ENCODE peak calls at places on chromosomes 12 and 14, in five cellular contexts. One of them, this sample, is unnamed.

GRCh38 chr12:51855586-51856428 is 7.3 kb upstream of the FIGNL2 start:
- DNase-seq in heart right ventricle: peak; percentile 49
- DNase-seq in psoas muscle: no peak
- DNase-seq in naive thymus-derived CD4-positive, alpha-beta T cell: no peak
- DNase-seq in tibial artery: no peak
- DNase-seq in this sample: no peak

GRCh38 chr12:94743174-94743573 is 92.8 kb upstream of the TMCC3 start:
- DNase-seq in naive thymus-derived CD4-positive, alpha-beta T cell: no peak
- DNase-seq in psoas muscle: no peak
- DNase-seq in heart right ventricle: no peak
- DNase-seq in tibial artery: no peak
- DNase-seq in this sample: no peak

GRCh38 chr14:100737526-100737925 is 10.8 kb downstream of the DLK1 start:
- DNase-seq in tibial artery: no peak
- DNase-seq in psoas muscle: no peak
- DNase-seq in heart right ventricle: no peak
- DNase-seq in naive thymus-derived CD4-positive, alpha-beta T cell: no peak
- DNase-seq in this sample: no peak

GRCh38 chr12:54526800-54527630 is 22.4 kb upstream of the PDE1B start:
- DNase-seq in heart right ventricle: peak; percentile 28
- DNase-seq in naive thymus-derived CD4-positive, alpha-beta T cell: peak; percentile 33
- DNase-seq in psoas muscle: no peak
- DNase-seq in tibial artery: no peak
- DNase-seq in this sample: peak; percentile 5

GRCh38 chr14:64098120-64098519 is 196.1 kb downstream of the ESR2 start:
- DNase-seq in heart right ventricle: no peak
- DNase-seq in naive thymus-derived CD4-positive, alpha-beta T cell: no peak
- DNase-seq in tibial artery: no peak
- DNase-seq in psoas muscle: no peak
- DNase-seq in this sample: no peak

GRCh38 chr14:22531451-22532344 is 57.3 kb downstream of the DAD1 start:
- DNase-seq in naive thymus-derived CD4-positive, alpha-beta T cell: no peak
- DNase-seq in tibial artery: no peak
- DNase-seq in heart right ventricle: no peak
- DNase-seq in psoas muscle: no peak
- DNase-seq in this sample: no peak

GRCh38 chr14:100586520-100587247 is 533 bp downstream of the BEGAIN start:
- DNase-seq in heart right ventricle: no peak
- DNase-seq in naive thymus-derived CD4-positive, alpha-beta T cell: no peak
- DNase-seq in tibial artery: no peak
- DNase-seq in psoas muscle: peak; percentile 34
- DNase-seq in this sample: no peak

GRCh38 chr14:61218765-61219164 is 62.4 kb downstream of the TMEM30B start:
- DNase-seq in tibial artery: peak; percentile 39
- DNase-seq in heart right ventricle: peak; percentile 37
- DNase-seq in psoas muscle: peak; percentile 76
- DNase-seq in naive thymus-derived CD4-positive, alpha-beta T cell: no peak
- DNase-seq in this sample: no peak

GRCh38 chr12:73361867-73362230 is 1089.7 kb downstream of the TRHDE start:
- DNase-seq in naive thymus-derived CD4-positive, alpha-beta T cell: no peak
- DNase-seq in psoas muscle: no peak
- DNase-seq in tibial artery: no peak
- DNase-seq in heart right ventricle: no peak
- DNase-seq in this sample: no peak

GRCh38 chr12:118052324-118053070 is 8.5 kb downstream of the WSB2 start:
- DNase-seq in naive thymus-derived CD4-positive, alpha-beta T cell: no peak
- DNase-seq in heart right ventricle: peak; percentile 83
- DNase-seq in psoas muscle: peak; percentile 87
- DNase-seq in tibial artery: peak; percentile 78
- DNase-seq in this sample: peak; percentile 95

GRCh38 chr12:93429448-93429847 is 12.3 kb downstream of the UBE2N start:
- DNase-seq in heart right ventricle: no peak
- DNase-seq in psoas muscle: no peak
- DNase-seq in tibial artery: no peak
- DNase-seq in naive thymus-derived CD4-positive, alpha-beta T cell: no peak
- DNase-seq in this sample: no peak

GRCh38 chr12:93427779-93428564 is 13.8 kb downstream of the UBE2N start:
- DNase-seq in tibial artery: no peak
- DNase-seq in heart right ventricle: no peak
- DNase-seq in naive thymus-derived CD4-positive, alpha-beta T cell: no peak
- DNase-seq in psoas muscle: no peak
- DNase-seq in this sample: no peak

GRCh38 chr12:93430280-93430679 is 11.5 kb downstream of the UBE2N start:
- DNase-seq in naive thymus-derived CD4-positive, alpha-beta T cell: no peak
- DNase-seq in psoas muscle: no peak
- DNase-seq in heart right ventricle: no peak
- DNase-seq in tibial artery: no peak
- DNase-seq in this sample: no peak

GRCh38 chr12:93426406-93426805 is 15.3 kb downstream of the UBE2N start:
- DNase-seq in tibial artery: no peak
- DNase-seq in naive thymus-derived CD4-positive, alpha-beta T cell: no peak
- DNase-seq in heart right ventricle: no peak
- DNase-seq in psoas muscle: no peak
- DNase-seq in this sample: no peak

GRCh38 chr12:93429852-93430251 is 11.9 kb downstream of the UBE2N start:
- DNase-seq in heart right ventricle: no peak
- DNase-seq in naive thymus-derived CD4-positive, alpha-beta T cell: no peak
- DNase-seq in psoas muscle: no peak
- DNase-seq in tibial artery: no peak
- DNase-seq in this sample: no peak
- H3K4me1 ChIP-seq in heart right ventricle: peaks cover 89% of the 10 kb centered on the region
- H3K4me1 ChIP-seq in naive thymus-derived CD4-positive, alpha-beta T cell: peaks cover 55% of the 10 kb centered on the region
- H3K4me1 ChIP-seq in psoas muscle: peaks cover 83% of the 10 kb centered on the region
- H3K4me1 ChIP-seq in tibial artery: no peaks in the 10 kb centered on the region
- H3K4me1 ChIP-seq in this sample: no peaks in the 10 kb centered on the region

GRCh38 chr14:104444159-104445030 is 135.2 kb upstream of the C14orf180 start:
- DNase-seq in psoas muscle: no peak
- DNase-seq in tibial artery: peak; percentile 9
- DNase-seq in heart right ventricle: no peak
- DNase-seq in naive thymus-derived CD4-positive, alpha-beta T cell: no peak
- DNase-seq in this sample: no peak

GRCh38 chr14:104442611-104443390 is 136.8 kb upstream of the C14orf180 start:
- DNase-seq in naive thymus-derived CD4-positive, alpha-beta T cell: no peak
- DNase-seq in psoas muscle: peak; percentile 40
- DNase-seq in tibial artery: peak; percentile 15
- DNase-seq in heart right ventricle: no peak
- DNase-seq in this sample: no peak

GRCh38 chr14:104442107-104442551 is 137.4 kb upstream of the C14orf180 start:
- DNase-seq in heart right ventricle: no peak
- DNase-seq in psoas muscle: no peak
- DNase-seq in tibial artery: peak; percentile 15
- DNase-seq in naive thymus-derived CD4-positive, alpha-beta T cell: no peak
- DNase-seq in this sample: no peak

GRCh38 chr14:104445086-104445485 is 134.5 kb upstream of the C14orf180 start:
- DNase-seq in naive thymus-derived CD4-positive, alpha-beta T cell: no peak
- DNase-seq in tibial artery: no peak
- DNase-seq in psoas muscle: no peak
- DNase-seq in heart right ventricle: no peak
- DNase-seq in this sample: no peak

DNA sequence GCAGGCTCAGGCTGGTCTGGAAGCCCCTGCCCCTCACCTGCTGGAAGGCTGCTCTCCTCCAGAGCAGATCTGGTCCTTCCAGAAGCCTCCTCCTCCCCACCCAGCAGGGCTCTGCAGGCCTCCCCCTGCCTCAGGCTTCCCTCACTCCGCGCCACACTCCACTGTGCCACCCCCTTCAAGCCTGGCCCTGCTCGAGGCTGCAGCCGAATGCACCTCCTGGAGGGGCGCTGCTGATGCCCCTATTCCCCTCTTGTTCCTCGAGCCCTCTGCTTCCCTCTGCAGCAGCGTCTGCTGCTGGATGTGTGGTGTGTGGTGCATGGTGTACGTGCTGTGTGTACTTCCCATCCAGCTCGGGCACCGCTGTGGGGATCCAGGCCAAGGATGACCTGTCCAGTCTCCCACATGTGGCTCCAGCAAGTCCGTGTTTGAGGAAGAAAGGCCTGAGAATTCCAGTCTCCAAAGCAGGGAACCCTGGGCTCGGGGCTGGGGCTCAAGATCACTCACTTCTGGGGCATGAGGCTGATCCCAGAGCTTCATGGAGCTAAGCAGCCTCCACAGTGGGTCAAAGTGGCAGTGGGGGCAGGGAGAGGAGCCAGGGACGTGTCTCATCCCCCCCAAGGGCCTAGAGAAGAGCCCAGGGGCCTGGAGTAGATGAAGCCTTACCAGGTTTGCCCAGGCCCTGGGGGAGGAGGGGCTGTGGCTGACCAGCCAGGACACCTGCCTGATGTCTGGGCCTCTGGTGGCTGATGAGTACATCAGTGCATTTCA is 136.0 kb upstream of the C14orf180 start:
- DNase-seq in heart right ventricle: no peak
- DNase-seq in psoas muscle: peak; percentile 39
- DNase-seq in tibial artery: peak; percentile 11
- DNase-seq in naive thymus-derived CD4-positive, alpha-beta T cell: no peak
- DNase-seq in this sample: no peak
- H3K9me3 ChIP-seq in heart right ventricle: no peaks in the 10 kb centered on the region
- H3K9me3 ChIP-seq in psoas muscle: peaks cover 3% of the 10 kb centered on the region
- H3K9me3 ChIP-seq in tibial artery: peaks cover 8% of the 10 kb centered on the region
- H3K9me3 ChIP-seq in naive thymus-derived CD4-positive, alpha-beta T cell: no peaks in the 10 kb centered on the region
- H3K9me3 ChIP-seq in this sample: no peaks in the 10 kb centered on the region

GRCh38 chr12:6311822-6312528 is 1.5 kb downstream of the PLEKHG6 start:
- DNase-seq in naive thymus-derived CD4-positive, alpha-beta T cell: no peak
- DNase-seq in heart right ventricle: no peak
- DNase-seq in psoas muscle: no peak
- DNase-seq in tibial artery: no peak
- DNase-seq in this sample: no peak
- H3K27ac ChIP-seq in naive thymus-derived CD4-positive, alpha-beta T cell: no peak overlapping the region
- H3K27ac ChIP-seq in heart right ventricle: no peak overlapping the region
- H3K27ac ChIP-seq in psoas muscle: no peak overlapping the region
- H3K27ac ChIP-seq in tibial artery: no peak overlapping the region
- H3K27ac ChIP-seq in this sample: no peak overlapping the region

GRCh38 chr12:116059901-116060300 is 217.6 kb downstream of the MED13L start:
- DNase-seq in naive thymus-derived CD4-positive, alpha-beta T cell: no peak
- DNase-seq in heart right ventricle: no peak
- DNase-seq in tibial artery: no peak
- DNase-seq in psoas muscle: no peak
- DNase-seq in this sample: no peak

GRCh38 chr12:116066381-116067230 is 210.9 kb downstream of the MED13L start:
- DNase-seq in tibial artery: peak; percentile 33
- DNase-seq in naive thymus-derived CD4-positive, alpha-beta T cell: peak; percentile 58
- DNase-seq in heart right ventricle: peak; percentile 24
- DNase-seq in psoas muscle: no peak
- DNase-seq in this sample: peak; percentile 30

GRCh38 chr12:116065561-116065960 is 211.9 kb downstream of the MED13L start:
- DNase-seq in naive thymus-derived CD4-positive, alpha-beta T cell: no peak
- DNase-seq in tibial artery: no peak
- DNase-seq in heart right ventricle: no peak
- DNase-seq in psoas muscle: no peak
- DNase-seq in this sample: no peak

GRCh38 chr12:116060765-116061164 is 216.7 kb downstream of the MED13L start:
- DNase-seq in psoas muscle: no peak
- DNase-seq in heart right ventricle: no peak
- DNase-seq in naive thymus-derived CD4-positive, alpha-beta T cell: peak; percentile 38
- DNase-seq in tibial artery: no peak
- DNase-seq in this sample: no peak

GRCh38 chr12:116062698-116063097 is 214.8 kb downstream of the MED13L start:
- DNase-seq in tibial artery: no peak
- DNase-seq in naive thymus-derived CD4-positive, alpha-beta T cell: no peak
- DNase-seq in heart right ventricle: no peak
- DNase-seq in psoas muscle: no peak
- DNase-seq in this sample: no peak
- H3K4me1 ChIP-seq in tibial artery: no peaks in the 10 kb centered on the region
- H3K4me1 ChIP-seq in naive thymus-derived CD4-positive, alpha-beta T cell: no peaks in the 10 kb centered on the region
- H3K4me1 ChIP-seq in heart right ventricle: peaks cover 50% of the 10 kb centered on the region
- H3K4me1 ChIP-seq in psoas muscle: peaks cover 76% of the 10 kb centered on the region
- H3K4me1 ChIP-seq in this sample: peaks cover 4% of the 10 kb centered on the region

GRCh38 chr12:123830675-123831074 is 68.6 kb downstream of the DNAH10 start:
- DNase-seq in heart right ventricle: no peak
- DNase-seq in naive thymus-derived CD4-positive, alpha-beta T cell: no peak
- DNase-seq in tibial artery: no peak
- DNase-seq in psoas muscle: no peak
- DNase-seq in this sample: no peak
- H3K9me3 ChIP-seq in heart right ventricle: no peaks in the 10 kb centered on the region
- H3K9me3 ChIP-seq in naive thymus-derived CD4-positive, alpha-beta T cell: peaks cover 5% of the 10 kb centered on the region
- H3K9me3 ChIP-seq in tibial artery: no peaks in the 10 kb centered on the region
- H3K9me3 ChIP-seq in psoas muscle: no peaks in the 10 kb centered on the region
- H3K9me3 ChIP-seq in this sample: no peaks in the 10 kb centered on the region

GRCh38 chr12:103936679-103937078 is 6.5 kb downstream of the HSP90B1 start:
- DNase-seq in tibial artery: no peak
- DNase-seq in heart right ventricle: no peak
- DNase-seq in psoas muscle: no peak
- DNase-seq in naive thymus-derived CD4-positive, alpha-beta T cell: no peak
- DNase-seq in this sample: no peak

GRCh38 chr12:103929051-103929908 is 930 bp upstream of the HSP90B1 start:
- DNase-seq in naive thymus-derived CD4-positive, alpha-beta T cell: peak; percentile 94
- DNase-seq in tibial artery: peak; percentile 90
- DNase-seq in psoas muscle: peak; percentile 91
- DNase-seq in heart right ventricle: peak; percentile 92
- DNase-seq in this sample: no peak

GRCh38 chr12:103929909-103930786 is at the start of gene HSP90B1:
- DNase-seq in tibial artery: peak; percentile 99
- DNase-seq in naive thymus-derived CD4-positive, alpha-beta T cell: peak; percentile 100
- DNase-seq in psoas muscle: peak; percentile 99
- DNase-seq in heart right ventricle: peak; percentile 100
- DNase-seq in this sample: peak; percentile 100

GRCh38 chr12:103930787-103931536 is 752 bp downstream of the HSP90B1 start:
- DNase-seq in psoas muscle: peak; percentile 65
- DNase-seq in naive thymus-derived CD4-positive, alpha-beta T cell: peak; percentile 16
- DNase-seq in heart right ventricle: peak; percentile 47
- DNase-seq in tibial artery: peak; percentile 54
- DNase-seq in this sample: peak; percentile 12

GRCh38 chr12:103933237-103933636 is 3.0 kb downstream of the HSP90B1 start:
- DNase-seq in heart right ventricle: no peak
- DNase-seq in naive thymus-derived CD4-positive, alpha-beta T cell: no peak
- DNase-seq in tibial artery: no peak
- DNase-seq in psoas muscle: no peak
- DNase-seq in this sample: no peak
- H3K27ac ChIP-seq in heart right ventricle: no peak overlapping the region
- H3K27ac ChIP-seq in naive thymus-derived CD4-positive, alpha-beta T cell: peak overlapping the region; percentile 96
- H3K27ac ChIP-seq in tibial artery: peak overlapping the region; percentile 91
- H3K27ac ChIP-seq in psoas muscle: no peak overlapping the region
- H3K27ac ChIP-seq in this sample: no peak overlapping the region

This sample was measured in SJSA1.